ENCODE peak calls at places on chromosomes 3 and 15, in ten cellular contexts. Y is nephron progenitor cell; A is GM12891; C is NCI-H1092; Z is PC-3; L is NCI-H1105; K is NCI-H748 treated with DMSO at 0.1 percent for 48 hours; F is posterior vena cava; O is activated CD8-positive, alpha-beta T cell treated with anti-CD3 and anti-CD28 coated beads for 36 hours; W is stimulated activated naive CD4-positive, alpha-beta T cell. M is an unnamed sample.

GRCh38 chr3:194586839-194587238 is 46.4 kb downstream of the TMEM44 start:
- DNase-seq in W (no peak), Y (no peak), F (no peak), K (no peak), C (no peak), L (no peak), Z (peak; percentile 41), A (no peak), O (no peak), M (no peak)

GRCh38 chr15:77901921-77902750 is 175.4 kb downstream of the TBC1D2B start:
- DNase-seq in Z (no peak), A (no peak), L (no peak), C (no peak), F (peak; percentile 24), W (no peak), K (no peak), O (no peak), Y (peak; percentile 26), M (peak; percentile 79)

GRCh38 chr15:70723124-70723427 is 40.3 kb downstream of the UACA start:
- DNase-seq in O (no peak), A (no peak), L (no peak), C (no peak), Y (no peak), Z (no peak), F (no peak), K (no peak), W (no peak), M (no peak)

GRCh38 chr3:13839253-13839652 is 40.6 kb downstream of the WNT7A start:
- DNase-seq in Y (no peak), A (no peak), K (no peak), F (peak; percentile 5), Z (peak; percentile 28), L (no peak), O (no peak), W (no peak), C (no peak), M (no peak)

GRCh38 chr3:71254658-71255057 is 328.9 kb downstream of the FOXP1 start:
- DNase-seq in C (no peak), L (no peak), O (no peak), A (no peak), Y (no peak), K (no peak), Z (no peak), W (no peak), F (no peak), M (no peak)

GRCh38 chr3:155219106-155219505 is 74.4 kb downstream of the STRIT1 start:
- DNase-seq in W (no peak), C (no peak), A (no peak), K (no peak), F (no peak), O (no peak), L (no peak), Y (no peak), Z (peak; percentile 67), M (no peak)

GRCh38 chr15:70875001-70875782 is 17.0 kb downstream of the THAP10 start:
- DNase-seq in Z (peak; percentile 64), Y (no peak), C (no peak), W (no peak), A (no peak), L (no peak), K (no peak), O (no peak), F (no peak), M (no peak)

GRCh38 chr15:97501291-97501690 is 459.2 kb upstream of the ARRDC4 start:
- DNase-seq in L (no peak), Y (no peak), F (no peak), W (no peak), A (no peak), K (no peak), Z (no peak), C (no peak), O (no peak), M (no peak)

GRCh38 chr3:167304077-167304476 is 76.0 kb downstream of the ZBBX start:
- DNase-seq in L (no peak), Z (peak; percentile 48), K (no peak), Y (no peak), C (no peak), W (no peak), F (no peak), O (no peak), A (no peak), M (no peak)